ENCODE peak calls at places on chromosomes 16 and 17, in six cellular contexts. L is endothelial cell of umbilical vein, H is HepG2, E is K562, A is GM12878, M is A549. J is an unnamed sample.

GRCh38 chr17:72089453-72089987 is 31.3 kb upstream of the SOX9 start:
- DNase-seq in L (no peak), H (no peak), E (no peak), A (no peak), M (no peak), J (no peak)

GRCh38 chr17:69870751-69871199 is 204.2 kb upstream of the KCNJ16 start:
- DNase-seq in L (peak), H (no peak), E (no peak), A (no peak), M (no peak), J (no peak)

GRCh38 chr17:42660692-42661345 is 1.7 kb downstream of the TUBG2 start:
- DNase-seq in L (peak), H (no peak), E (peak), A (no peak), M (peak), J (no peak)

GRCh38 chr16:16080465-16081065 is 131.1 kb downstream of the ABCC1 start:
- DNase-seq in L (no peak), H (no peak), E (no peak), A (no peak), M (no peak), J (no peak)

GRCh38 chr17:75693500-75694481 is 26.7 kb downstream of the SAP30BP start:
- DNase-seq in L (peak), H (no peak), E (no peak), A (no peak), M (peak), J (no peak)

GRCh38 chr16:4314532-4315184 is 1.2 kb upstream of the GLIS2 start:
- DNase-seq in L (peak), H (no peak), E (no peak), A (no peak), M (peak), J (peak)

GRCh38 chr17:46011711-46012505 is 12.9 kb downstream of the STH start:
- DNase-seq in L (no peak), H (no peak), E (no peak), A (no peak), M (no peak), J (no peak)

GRCh38 chr17:81535007-81535328 is 6.8 kb downstream of the FSCN2 start:
- DNase-seq in L (no peak), H (no peak), E (no peak), A (no peak), M (no peak), J (no peak)

GRCh38 chr16:66127459-66128362 is 238.8 kb upstream of the CDH5 start:
- DNase-seq in L (peak), H (no peak), E (no peak), A (no peak), M (no peak), J (no peak)

GRCh38 chr16:684961-685696 is 995 bp upstream of the JMJD8 start:
- DNase-seq in L (no peak), H (no peak), E (no peak), A (no peak), M (no peak), J (peak)

GRCh38 chr16:54317306-54317705 is 30.7 kb upstream of the IRX3 start:
- DNase-seq in L (no peak), H (no peak), E (no peak), A (no peak), M (no peak), J (no peak)

GRCh38 chr17:48601184-48601527 is 3.6 kb downstream of the HOXB6 start:
- DNase-seq in L (no peak), H (no peak), E (no peak), A (no peak), M (no peak), J (no peak)

GRCh38 chr16:155031-155398 is 2.6 kb downstream of the HBZ start:
- DNase-seq in L (no peak), H (no peak), E (no peak), A (no peak), M (no peak), J (no peak)

GRCh38 chr17:67390646-67391480 is 13.8 kb downstream of the PITPNC1 start:
- DNase-seq in L (peak), H (peak), E (no peak), A (peak), M (peak), J (peak)

GRCh38 chr16:57240872-57241271 is 4.2 kb upstream of the ARL2BP start:
- DNase-seq in L (no peak), H (no peak), E (no peak), A (no peak), M (no peak), J (peak)

GRCh38 chr17:42809250-42809649 is 10.6 kb downstream of the CNTD1 start:
- DNase-seq in L (no peak), H (no peak), E (no peak), A (no peak), M (peak), J (peak)

GRCh38 chr17:1644493-1645206 is 882 bp downstream of the SCARF1 start:
- DNase-seq in L (peak), H (no peak), E (no peak), A (peak), M (no peak), J (peak)

GRCh38 chr17:68777243-68777855 is 176.2 kb upstream of the FAM20A start:
- DNase-seq in L (peak), H (peak), E (peak), A (no peak), M (peak), J (peak)

GRCh38 chr17:44672479-44673093 is 16.3 kb downstream of the MEIOC start:
- DNase-seq in L (peak), H (peak), E (peak), A (no peak), M (peak), J (peak)

GRCh38 chr16:2842340-2843000 is 12.4 kb downstream of the ZG16B start:
- DNase-seq in L (no peak), H (no peak), E (peak), A (no peak), M (peak), J (peak)

GRCh38 chr16:70765491-70765890 is 35.5 kb downstream of the VAC14 start:
- DNase-seq in L (no peak), H (no peak), E (no peak), A (no peak), M (no peak), J (no peak)

GRCh38 chr16:1884155-1884760 is 12.3 kb upstream of the MEIOB start:
- DNase-seq in L (peak), H (peak), E (peak), A (no peak), M (peak), J (peak)

GRCh38 chr17:67105213-67105612 is 60.9 kb downstream of the CACNG1 start:
- DNase-seq in L (no peak), H (no peak), E (no peak), A (no peak), M (no peak), J (peak)

GRCh38 chr17:11404431-11404830 is 163.4 kb downstream of the SHISA6 start:
- DNase-seq in L (no peak), H (no peak), E (no peak), A (no peak), M (no peak), J (no peak)

DNA sequence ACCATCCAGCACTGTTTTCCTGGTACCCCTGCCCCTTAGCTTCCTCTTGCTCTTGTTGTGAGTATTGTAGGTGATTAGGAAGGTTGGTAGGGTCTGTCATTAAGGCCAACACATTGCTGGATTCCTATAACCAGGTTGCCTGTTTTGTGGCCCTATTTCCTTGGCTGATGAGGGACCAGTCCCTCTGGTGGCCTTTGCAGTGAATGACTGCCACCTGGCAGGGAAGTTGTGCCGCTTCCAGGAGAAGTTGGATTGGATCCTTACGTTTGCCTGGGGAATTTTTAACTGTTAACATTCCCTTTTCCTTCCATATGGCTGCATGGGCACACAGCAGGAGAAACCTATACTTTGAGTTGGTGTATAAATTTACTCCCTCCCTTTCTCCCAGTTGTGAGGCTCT is 32.4 kb downstream of the LCMT1 start:
- DNase-seq in L (no peak), H (no peak), E (peak), A (no peak), M (peak), J (no peak)
- TF ChIP-seq MYC in L (no peak), H (no peak), E (no peak), A (no peak), M (no peak), J (no peak)

GRCh38 chr16:85611205-85611454 is 2.0 kb upstream of the GSE1 start:
- DNase-seq in L (no peak), H (no peak), E (peak), A (no peak), M (peak), J (no peak)

GRCh38 chr16:85613609-85614337 is 651 bp downstream of the GSE1 start:
- DNase-seq in L (no peak), H (peak), E (peak), A (no peak), M (peak), J (peak)

GRCh38 chr16:85612801-85613608 is at the start of gene GSE1:
- DNase-seq in L (peak), H (peak), E (peak), A (peak), M (peak), J (peak)

GRCh38 chr16:85611455-85612190 is 1.5 kb upstream of the GSE1 start:
- DNase-seq in L (peak), H (peak), E (peak), A (no peak), M (peak), J (peak)

DNA sequence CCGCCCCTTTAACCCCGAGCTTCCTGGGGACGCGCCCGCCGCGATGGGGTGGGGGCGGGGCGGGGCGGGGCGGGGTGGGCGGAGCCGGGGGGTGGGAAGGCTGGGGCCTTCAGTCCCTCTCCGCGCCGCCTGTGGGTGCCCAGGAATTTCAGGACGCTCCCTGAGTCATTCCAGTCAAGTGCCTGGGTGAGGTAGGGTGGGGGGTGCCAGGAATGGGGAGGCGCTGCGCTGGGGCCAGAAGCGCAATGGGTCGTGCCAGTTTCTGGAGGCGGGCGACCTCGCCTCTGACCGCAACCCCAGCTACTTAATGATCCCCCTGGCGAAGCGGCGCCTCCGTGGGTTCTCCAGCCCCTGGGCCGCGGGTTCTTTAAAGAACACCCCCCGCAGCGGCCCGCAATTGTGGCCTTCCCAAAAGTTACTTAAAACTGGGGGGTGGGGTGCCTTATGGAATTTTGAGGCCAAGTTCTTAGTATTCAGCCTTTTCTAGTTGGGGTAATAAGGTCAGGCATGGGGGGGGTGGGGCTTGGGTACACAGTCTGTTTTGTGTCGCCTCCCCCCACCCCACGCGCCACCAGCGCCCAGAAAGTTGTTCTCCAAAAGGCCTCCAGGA is 826 bp upstream of the GSE1 start:
- DNase-seq in L (no peak), H (peak), E (peak), A (no peak), M (peak), J (peak)
- H3K4me3 ChIP-seq in L (peak), H (peak), E (peak), A (peak), M (peak), J (peak)

DNA sequence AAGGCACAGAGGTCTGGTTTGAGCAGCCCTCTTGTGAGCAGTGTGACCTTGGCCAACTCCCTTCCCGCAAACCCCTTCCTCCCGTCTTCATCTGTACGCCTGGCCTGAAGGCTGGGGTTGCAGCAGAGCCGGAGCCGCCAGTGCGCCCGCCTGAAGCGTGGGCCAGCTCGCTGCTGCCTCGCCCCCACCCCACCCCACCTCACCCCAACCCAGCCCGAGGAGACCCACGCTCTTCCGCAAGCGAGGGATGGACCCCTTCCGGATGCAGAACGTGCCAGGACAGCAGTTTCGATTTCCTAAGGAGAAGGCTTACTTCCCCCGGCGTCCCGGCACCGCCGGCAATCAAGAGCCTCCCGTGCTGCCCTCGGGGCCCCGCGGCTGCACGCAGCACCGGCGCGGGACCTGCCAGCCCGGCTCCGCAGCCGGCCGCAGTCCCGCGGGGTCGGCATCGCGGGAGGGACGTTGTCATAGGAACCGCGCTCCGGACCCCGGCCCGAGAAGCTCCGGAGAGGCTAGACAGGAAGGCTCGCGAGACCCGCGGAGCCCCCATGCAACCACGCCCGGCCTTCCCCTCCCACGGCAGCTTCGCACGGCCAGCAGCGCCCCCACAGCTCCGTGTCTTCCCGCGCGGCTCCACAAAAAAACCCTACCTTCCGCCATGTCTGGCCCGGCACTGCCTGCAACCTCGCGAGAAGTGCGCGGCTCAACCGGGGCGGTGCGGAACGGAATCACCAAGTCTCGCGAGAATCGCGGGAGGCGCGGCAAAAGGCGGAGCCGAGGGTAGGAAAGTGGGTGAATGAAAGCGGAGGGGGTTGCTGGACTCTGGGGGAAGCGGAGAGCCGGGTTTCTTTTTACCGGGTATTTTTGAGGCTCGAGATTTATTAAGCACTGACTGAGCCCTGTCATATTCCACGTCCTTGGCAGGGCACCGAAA is at the start of gene ANKFY1:
- DNase-seq in L (peak), H (peak), E (peak), A (peak), M (peak), J (peak)
- TF ChIP-seq CTCF in L (no peak), H (peak), E (no peak), A (peak), M (no peak), J (no peak)

DNA sequence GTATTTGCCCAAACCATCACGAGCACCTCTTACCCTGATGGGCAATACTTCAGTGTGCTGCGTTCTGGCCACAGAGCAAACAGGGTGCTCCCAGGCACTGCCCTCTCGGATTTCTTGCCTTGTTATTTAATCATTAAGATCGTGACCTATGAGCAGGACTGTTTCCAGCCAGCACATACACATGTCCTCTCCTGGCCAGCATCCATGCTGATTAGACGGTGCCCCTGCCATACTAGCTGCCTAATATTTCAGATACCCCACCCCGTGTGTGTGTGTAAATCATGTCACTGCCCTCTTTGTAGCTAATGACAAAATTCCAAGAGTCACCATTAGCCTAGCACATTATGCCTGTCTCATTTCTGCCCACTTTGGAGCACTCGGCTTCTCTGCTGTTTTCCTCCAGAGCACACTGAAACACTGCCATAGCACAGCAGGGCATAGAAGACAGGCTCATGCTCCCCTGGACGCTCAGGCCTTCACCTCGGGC is 1.0 kb upstream of the C16orf95 start:
- DNase-seq in L (no peak), H (peak), E (peak), A (no peak), M (no peak), J (no peak)
- TF ChIP-seq MYC in L (no peak), H (no peak), E (no peak), A (no peak), M (no peak), J (no peak)

GRCh38 chr17:15742051-15742795 is 10.1 kb downstream of the TBC1D26 start:
- DNase-seq in L (no peak), H (no peak), E (no peak), A (no peak), M (no peak), J (no peak)
- H3K4me3 ChIP-seq in L (no peak), H (no peak), E (no peak), A (no peak), M (no peak), J (no peak)

DNA sequence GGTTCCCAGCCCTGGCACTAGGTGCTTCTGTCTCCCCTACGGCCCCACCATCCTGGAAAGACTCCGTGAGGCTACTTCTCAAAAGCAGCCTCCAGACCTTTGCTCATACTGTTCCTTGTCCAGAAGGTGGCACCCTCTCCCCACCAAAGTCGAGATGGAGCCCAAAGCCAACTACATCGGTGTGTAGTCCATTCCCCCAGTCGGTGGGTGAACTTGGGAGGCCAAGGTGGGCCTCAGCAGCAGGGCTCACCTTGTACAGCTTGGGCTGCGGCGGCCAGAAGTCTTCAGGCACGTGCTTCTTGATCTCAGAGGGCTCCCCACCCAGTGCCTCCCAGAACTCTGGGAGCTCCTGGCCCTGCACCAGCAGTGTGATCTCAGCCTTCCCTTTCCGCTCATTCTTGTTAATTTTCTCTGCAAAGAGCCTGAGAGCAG is 10.2 kb downstream of the FLII start:
- DNase-seq in L (peak), H (peak), E (peak), A (no peak), M (peak), J (peak)
- TF ChIP-seq CTCF in L (peak), H (peak), E (peak), A (peak), M (peak), J (peak)

GRCh38 chr17:80125656-80126448 is 21.1 kb downstream of the EIF4A3 start:
- DNase-seq in L (no peak), H (no peak), E (no peak), A (no peak), M (no peak), J (no peak)

GRCh38 chr17:80130992-80131391 is 15.9 kb downstream of the EIF4A3 start:
- DNase-seq in L (no peak), H (peak), E (no peak), A (no peak), M (no peak), J (no peak)

GRCh38 chr17:80126449-80126715 is 20.5 kb downstream of the EIF4A3 start:
- DNase-seq in L (no peak), H (no peak), E (no peak), A (no peak), M (no peak), J (no peak)

GRCh38 chr17:80132906-80133625 is 13.9 kb downstream of the EIF4A3 start:
- DNase-seq in L (no peak), H (no peak), E (no peak), A (no peak), M (no peak), J (no peak)

GRCh38 chr17:80129006-80129565 is 17.8 kb downstream of the EIF4A3 start:
- DNase-seq in L (no peak), H (no peak), E (no peak), A (no peak), M (no peak), J (no peak)
- TF ChIP-seq MYC in L (no peak), H (no peak), E (no peak), A (no peak), M (no peak), J (no peak)